ENCODE peak calls at places on chromosome 17, in nine cellular contexts. One of them, this sample, is unnamed.
A peak's percentile ranks its signal among the peaks of the same experiment; 100 is the strongest.

GRCh38 chr17:82370471-82371332 is 863 bp upstream of the UTS2R start:
- DNase-seq in astrocyte: no peak
- DNase-seq in AG10803: no peak
- DNase-seq in AG09319: no peak
- DNase-seq in hepatocyte: no peak
- DNase-seq in uterus: no peak
- DNase-seq in astrocyte of the spinal cord: no peak
- DNase-seq in transverse colon: peak; percentile 52
- DNase-seq in stomach: no peak
- DNase-seq in this sample: no peak

GRCh38 chr17:9346296-9346926 is 229.2 kb downstream of the STX8 start:
- DNase-seq in uterus: no peak
- DNase-seq in transverse colon: no peak
- DNase-seq in hepatocyte: no peak
- DNase-seq in astrocyte: peak; percentile 84
- DNase-seq in AG09319: no peak
- DNase-seq in AG10803: peak; percentile 92
- DNase-seq in astrocyte of the spinal cord: peak; percentile 92
- DNase-seq in stomach: no peak
- DNase-seq in this sample: no peak

GRCh38 chr17:2634361-2634960 is 41.0 kb downstream of the PAFAH1B1 start:
- DNase-seq in AG09319: no peak
- DNase-seq in uterus: no peak
- DNase-seq in hepatocyte: peak; percentile 38
- DNase-seq in astrocyte of the spinal cord: peak; percentile 86
- DNase-seq in astrocyte: peak; percentile 91
- DNase-seq in stomach: peak; percentile 38
- DNase-seq in AG10803: peak; percentile 23
- DNase-seq in transverse colon: peak; percentile 41
- DNase-seq in this sample: peak; percentile 54

GRCh38 chr17:56629450-56630187 is 36.1 kb downstream of the NOG start:
- DNase-seq in astrocyte of the spinal cord: peak; percentile 2
- DNase-seq in stomach: no peak
- DNase-seq in hepatocyte: peak; percentile 61
- DNase-seq in AG09319: peak; percentile 4
- DNase-seq in AG10803: peak; percentile 42
- DNase-seq in transverse colon: no peak
- DNase-seq in uterus: no peak
- DNase-seq in astrocyte: no peak
- DNase-seq in this sample: peak; percentile 3

GRCh38 chr17:43068570-43069367 is 43.7 kb downstream of the RND2 start:
- DNase-seq in hepatocyte: peak; percentile 9
- DNase-seq in astrocyte of the spinal cord: no peak
- DNase-seq in stomach: no peak
- DNase-seq in uterus: no peak
- DNase-seq in astrocyte: no peak
- DNase-seq in transverse colon: no peak
- DNase-seq in AG10803: no peak
- DNase-seq in AG09319: no peak
- DNase-seq in this sample: no peak

GRCh38 chr17:4004517-4005295 is 40.5 kb upstream of the ATP2A3 start:
- DNase-seq in AG10803: no peak
- DNase-seq in stomach: peak; percentile 78
- DNase-seq in hepatocyte: peak; percentile 77
- DNase-seq in uterus: peak; percentile 50
- DNase-seq in AG09319: no peak
- DNase-seq in astrocyte of the spinal cord: peak; percentile 33
- DNase-seq in transverse colon: peak; percentile 78
- DNase-seq in astrocyte: no peak
- DNase-seq in this sample: peak; percentile 65

GRCh38 chr17:16352303-16352837 is 899 bp downstream of the CENPV start:
- DNase-seq in astrocyte: peak; percentile 11
- DNase-seq in stomach: peak; percentile 48
- DNase-seq in AG10803: peak; percentile 16
- DNase-seq in hepatocyte: peak; percentile 66
- DNase-seq in AG09319: no peak
- DNase-seq in transverse colon: peak; percentile 54
- DNase-seq in astrocyte of the spinal cord: peak; percentile 46
- DNase-seq in uterus: peak; percentile 31
- DNase-seq in this sample: peak; percentile 56

GRCh38 chr17:39747745-39748144 is 10.0 kb downstream of the GRB7 start:
- DNase-seq in uterus: no peak
- DNase-seq in astrocyte: no peak
- DNase-seq in hepatocyte: no peak
- DNase-seq in transverse colon: no peak
- DNase-seq in AG09319: no peak
- DNase-seq in stomach: no peak
- DNase-seq in astrocyte of the spinal cord: no peak
- DNase-seq in AG10803: no peak
- DNase-seq in this sample: peak; percentile 85

GRCh38 chr17:8056232-8056975 is 17.5 kb downstream of the ALOX15B start:
- DNase-seq in hepatocyte: peak; percentile 74
- DNase-seq in stomach: peak; percentile 81
- DNase-seq in astrocyte: peak; percentile 81
- DNase-seq in transverse colon: peak; percentile 57
- DNase-seq in AG10803: peak; percentile 63
- DNase-seq in AG09319: no peak
- DNase-seq in uterus: no peak
- DNase-seq in astrocyte of the spinal cord: peak; percentile 67
- DNase-seq in this sample: no peak

GRCh38 chr17:67992541-67993152 is 3.6 kb downstream of the C17orf58 start:
- DNase-seq in hepatocyte: no peak
- DNase-seq in AG10803: no peak
- DNase-seq in transverse colon: no peak
- DNase-seq in stomach: no peak
- DNase-seq in AG09319: no peak
- DNase-seq in astrocyte: no peak
- DNase-seq in uterus: no peak
- DNase-seq in astrocyte of the spinal cord: no peak
- DNase-seq in this sample: no peak

GRCh38 chr17:31251618-31252328 is 45.3 kb downstream of the OMG start:
- DNase-seq in uterus: no peak
- DNase-seq in astrocyte: no peak
- DNase-seq in AG10803: no peak
- DNase-seq in AG09319: no peak
- DNase-seq in transverse colon: no peak
- DNase-seq in hepatocyte: no peak
- DNase-seq in stomach: no peak
- DNase-seq in astrocyte of the spinal cord: no peak
- DNase-seq in this sample: no peak

GRCh38 chr17:15981646-15982580 is 17.6 kb downstream of the ZSWIM7 start:
- DNase-seq in AG09319: no peak
- DNase-seq in uterus: no peak
- DNase-seq in astrocyte of the spinal cord: peak; percentile 44
- DNase-seq in transverse colon: no peak
- DNase-seq in hepatocyte: no peak
- DNase-seq in stomach: no peak
- DNase-seq in astrocyte: peak; percentile 62
- DNase-seq in AG10803: no peak
- DNase-seq in this sample: no peak

GRCh38 chr17:36602030-36602737 is 801 bp downstream of the MRM1 start:
- DNase-seq in AG10803: no peak
- DNase-seq in transverse colon: peak; percentile 32
- DNase-seq in AG09319: no peak
- DNase-seq in stomach: no peak
- DNase-seq in hepatocyte: peak; percentile 40
- DNase-seq in astrocyte of the spinal cord: no peak
- DNase-seq in astrocyte: no peak
- DNase-seq in uterus: peak; percentile 22
- DNase-seq in this sample: peak; percentile 70

GRCh38 chr17:33712120-33712519 is 419.0 kb upstream of the ASIC2 start:
- DNase-seq in astrocyte: no peak
- DNase-seq in transverse colon: no peak
- DNase-seq in astrocyte of the spinal cord: no peak
- DNase-seq in AG10803: no peak
- DNase-seq in hepatocyte: no peak
- DNase-seq in uterus: no peak
- DNase-seq in AG09319: no peak
- DNase-seq in stomach: no peak
- DNase-seq in this sample: no peak

GRCh38 chr17:35540589-35541404 is 3.3 kb upstream of the SLFN12L start:
- DNase-seq in hepatocyte: no peak
- DNase-seq in transverse colon: peak; percentile 49
- DNase-seq in stomach: peak; percentile 41
- DNase-seq in AG10803: peak; percentile 25
- DNase-seq in AG09319: no peak
- DNase-seq in astrocyte of the spinal cord: peak; percentile 46
- DNase-seq in uterus: no peak
- DNase-seq in astrocyte: no peak
- DNase-seq in this sample: no peak

GRCh38 chr17:55440391-55440790 is 18.8 kb upstream of the MMD start:
- DNase-seq in astrocyte: no peak
- DNase-seq in transverse colon: no peak
- DNase-seq in AG10803: no peak
- DNase-seq in astrocyte of the spinal cord: no peak
- DNase-seq in hepatocyte: no peak
- DNase-seq in AG09319: no peak
- DNase-seq in uterus: no peak
- DNase-seq in stomach: no peak
- DNase-seq in this sample: no peak

GRCh38 chr17:44541884-44542581 is 15.3 kb upstream of the FZD2 start:
- DNase-seq in stomach: no peak
- DNase-seq in transverse colon: no peak
- DNase-seq in astrocyte: no peak
- DNase-seq in AG10803: no peak
- DNase-seq in hepatocyte: no peak
- DNase-seq in uterus: no peak
- DNase-seq in AG09319: no peak
- DNase-seq in astrocyte of the spinal cord: no peak
- DNase-seq in this sample: no peak

GRCh38 chr17:61545335-61545938 is 45.6 kb downstream of the NACA2 start:
- DNase-seq in stomach: no peak
- DNase-seq in uterus: no peak
- DNase-seq in hepatocyte: no peak
- DNase-seq in transverse colon: no peak
- DNase-seq in AG09319: no peak
- DNase-seq in astrocyte of the spinal cord: no peak
- DNase-seq in AG10803: no peak
- DNase-seq in astrocyte: no peak
- DNase-seq in this sample: no peak

GRCh38 chr17:37637956-37638355 is 5.3 kb downstream of the DDX52 start:
- DNase-seq in uterus: no peak
- DNase-seq in AG09319: no peak
- DNase-seq in astrocyte: no peak
- DNase-seq in stomach: no peak
- DNase-seq in transverse colon: no peak
- DNase-seq in AG10803: no peak
- DNase-seq in astrocyte of the spinal cord: no peak
- DNase-seq in hepatocyte: no peak
- DNase-seq in this sample: no peak

GRCh38 chr17:37643829-37644228 is 583 bp upstream of the DDX52 start:
- DNase-seq in uterus: no peak
- DNase-seq in stomach: peak; percentile 58
- DNase-seq in astrocyte: peak; percentile 25
- DNase-seq in AG10803: peak; percentile 1
- DNase-seq in transverse colon: no peak
- DNase-seq in hepatocyte: peak; percentile 38
- DNase-seq in AG09319: no peak
- DNase-seq in astrocyte of the spinal cord: no peak
- DNase-seq in this sample: no peak

GRCh38 chr17:37642706-37643105 is 540 bp downstream of the DDX52 start:
- DNase-seq in stomach: no peak
- DNase-seq in hepatocyte: peak; percentile 28
- DNase-seq in transverse colon: no peak
- DNase-seq in uterus: no peak
- DNase-seq in astrocyte of the spinal cord: peak; percentile 50
- DNase-seq in AG09319: no peak
- DNase-seq in astrocyte: peak; percentile 35
- DNase-seq in AG10803: peak; percentile 40
- DNase-seq in this sample: no peak

GRCh38 chr17:37640016-37640415 is 3.2 kb downstream of the DDX52 start:
- DNase-seq in astrocyte: no peak
- DNase-seq in AG09319: no peak
- DNase-seq in astrocyte of the spinal cord: no peak
- DNase-seq in transverse colon: no peak
- DNase-seq in hepatocyte: no peak
- DNase-seq in uterus: no peak
- DNase-seq in stomach: no peak
- DNase-seq in AG10803: no peak
- DNase-seq in this sample: no peak

GRCh38 chr17:37643118-37643766 is at the start of gene DDX52:
- DNase-seq in AG09319: peak; percentile 63
- DNase-seq in hepatocyte: peak; percentile 97
- DNase-seq in astrocyte of the spinal cord: peak; percentile 91
- DNase-seq in uterus: peak; percentile 90
- DNase-seq in AG10803: peak; percentile 90
- DNase-seq in transverse colon: peak; percentile 95
- DNase-seq in astrocyte: peak; percentile 68
- DNase-seq in stomach: peak; percentile 96
- DNase-seq in this sample: peak; percentile 99
- TF ChIP-seq CTCF in AG09319: peak; percentile 10
- TF ChIP-seq CTCF in hepatocyte: no peak
- TF ChIP-seq CTCF in astrocyte of the spinal cord: no peak
- TF ChIP-seq CTCF in uterus: peak; percentile 19
- TF ChIP-seq CTCF in AG10803: peak; percentile 8
- TF ChIP-seq CTCF in transverse colon: no peak
- TF ChIP-seq CTCF in astrocyte: no peak
- TF ChIP-seq CTCF in stomach: no peak
- TF ChIP-seq CTCF in this sample: peak; percentile 36

DNA sequence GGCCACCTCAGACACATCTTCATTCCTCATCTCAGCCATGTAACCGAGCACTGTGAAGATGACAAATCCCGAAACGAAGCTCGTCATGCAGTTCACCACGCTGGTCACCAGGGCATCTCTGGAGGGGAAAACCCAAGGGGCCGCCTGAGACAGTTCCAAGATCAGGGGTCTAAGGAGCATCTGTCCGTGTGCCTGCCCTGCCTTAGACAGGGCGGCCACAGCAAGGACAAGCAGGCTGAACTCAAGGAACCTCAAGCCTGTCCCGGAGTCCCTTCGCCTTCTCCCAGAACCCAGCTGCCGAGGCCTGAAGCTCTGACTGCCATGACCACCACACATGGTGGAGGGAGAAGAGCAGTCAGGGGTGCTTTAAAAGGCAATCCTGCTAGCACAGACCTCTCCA is 22.7 kb downstream of the SLC6A4 start:
- DNase-seq in AG10803: no peak
- DNase-seq in astrocyte: no peak
- DNase-seq in transverse colon: no peak
- DNase-seq in astrocyte of the spinal cord: no peak
- DNase-seq in hepatocyte: no peak
- DNase-seq in stomach: no peak
- DNase-seq in AG09319: no peak
- DNase-seq in uterus: no peak
- DNase-seq in this sample: no peak
- TF ChIP-seq CTCF in AG10803: no peak
- TF ChIP-seq CTCF in astrocyte: no peak
- TF ChIP-seq CTCF in transverse colon: no peak
- TF ChIP-seq CTCF in astrocyte of the spinal cord: no peak
- TF ChIP-seq CTCF in hepatocyte: no peak
- TF ChIP-seq CTCF in stomach: no peak
- TF ChIP-seq CTCF in AG09319: no peak
- TF ChIP-seq CTCF in uterus: no peak
- TF ChIP-seq CTCF in this sample: no peak

GRCh38 chr17:47720754-47721533 is 12.1 kb upstream of the TBX21 start:
- DNase-seq in uterus: no peak
- DNase-seq in stomach: no peak
- DNase-seq in hepatocyte: peak; percentile 55
- DNase-seq in astrocyte of the spinal cord: no peak
- DNase-seq in AG09319: no peak
- DNase-seq in transverse colon: peak; percentile 28
- DNase-seq in astrocyte: peak; percentile 16
- DNase-seq in AG10803: peak; percentile 6
- DNase-seq in this sample: peak; percentile 72
- TF ChIP-seq CTCF in uterus: no peak
- TF ChIP-seq CTCF in stomach: no peak
- TF ChIP-seq CTCF in hepatocyte: no peak
- TF ChIP-seq CTCF in astrocyte of the spinal cord: no peak
- TF ChIP-seq CTCF in AG09319: no peak
- TF ChIP-seq CTCF in transverse colon: no peak
- TF ChIP-seq CTCF in astrocyte: no peak
- TF ChIP-seq CTCF in AG10803: no peak
- TF ChIP-seq CTCF in this sample: no peak

GRCh38 chr17:78007655-78008054 is 49.2 kb downstream of the TNRC6C start:
- DNase-seq in uterus: no peak
- DNase-seq in hepatocyte: no peak
- DNase-seq in AG09319: no peak
- DNase-seq in transverse colon: no peak
- DNase-seq in astrocyte: no peak
- DNase-seq in stomach: no peak
- DNase-seq in AG10803: no peak
- DNase-seq in astrocyte of the spinal cord: no peak
- DNase-seq in this sample: no peak
- TF ChIP-seq CTCF in uterus: no peak
- TF ChIP-seq CTCF in hepatocyte: no peak
- TF ChIP-seq CTCF in AG09319: no peak
- TF ChIP-seq CTCF in transverse colon: no peak
- TF ChIP-seq CTCF in astrocyte: no peak
- TF ChIP-seq CTCF in stomach: no peak
- TF ChIP-seq CTCF in AG10803: no peak
- TF ChIP-seq CTCF in astrocyte of the spinal cord: no peak
- TF ChIP-seq CTCF in this sample: no peak

This sample was measured in Calu3.